ENCODE peak calls at places on chromosome 1, in ten cellular contexts. F is breast epithelium; Q is uterus; X is fibroblast of lung; R is testis; Y is DND-41; V is hepatocyte; K is CD8-positive, alpha-beta T cell; H is body of pancreas; P is left ventricle myocardium inferior. A is an unnamed sample.

GRCh38 chr1:181135462-181135781 is 46.9 kb downstream of the IER5 start:
- DNase-seq in F (no peak), Q (no peak), X (peak; percentile 56), R (no peak), Y (peak; percentile 53), V (no peak), K (no peak), H (no peak), P (no peak), A (no peak)

GRCh38 chr1:170664828-170665617 is 1.1 kb downstream of the PRRX1 start:
- DNase-seq in F (no peak), Q (peak; percentile 48), X (peak; percentile 74), R (peak; percentile 76), Y (no peak), V (peak; percentile 47), K (no peak), H (peak; percentile 47), P (peak; percentile 55), A (no peak)

GRCh38 chr1:185400057-185400456 is 83.0 kb upstream of the IVNS1ABP start:
- DNase-seq in F (no peak), Q (no peak), X (peak; percentile 76), R (no peak), Y (no peak), V (no peak), K (no peak), H (no peak), P (no peak), A (no peak)

GRCh38 chr1:16153999-16154673 is 1.7 kb downstream of the EPHA2 start:
- DNase-seq in F (no peak), Q (no peak), X (no peak), R (no peak), Y (no peak), V (no peak), K (no peak), H (no peak), P (no peak), A (no peak)

GRCh38 chr1:112735752-112736151 is 20.6 kb upstream of the PPM1J start:
- DNase-seq in F (no peak), Q (no peak), X (peak; percentile 41), R (no peak), Y (no peak), V (no peak), K (no peak), H (no peak), P (no peak), A (no peak)

GRCh38 chr1:77511440-77511840 is 171.0 kb downstream of the ZZZ3 start:
- DNase-seq in F (no peak), Q (no peak), X (peak; percentile 53), R (no peak), Y (no peak), V (no peak), K (no peak), H (no peak), P (no peak), A (no peak)

GRCh38 chr1:52523376-52523775 is 29.5 kb downstream of the TUT4 start:
- DNase-seq in F (no peak), Q (no peak), X (peak; percentile 33), R (no peak), Y (no peak), V (no peak), K (no peak), H (no peak), P (no peak), A (no peak)

GRCh38 chr1:236020359-236021000 is 44.4 kb downstream of the NID1 start:
- DNase-seq in F (no peak), Q (no peak), X (no peak), R (no peak), Y (no peak), V (no peak), K (no peak), H (no peak), P (no peak), A (no peak)

GRCh38 chr1:166272851-166273250 is 106.0 kb upstream of the FAM78B start:
- DNase-seq in F (no peak), Q (no peak), X (no peak), R (no peak), Y (no peak), V (no peak), K (no peak), H (no peak), P (no peak), A (no peak)

GRCh38 chr1:244230470-244230869 is 179.4 kb downstream of the ZBTB18 start:
- DNase-seq in F (no peak), Q (no peak), X (no peak), R (no peak), Y (no peak), V (no peak), K (no peak), H (no peak), P (no peak), A (no peak)

GRCh38 chr1:55428944-55429931 is 214.1 kb upstream of the USP24 start:
- DNase-seq in F (peak; percentile 19), Q (peak; percentile 24), X (peak; percentile 98), R (peak; percentile 49), Y (no peak), V (peak; percentile 91), K (no peak), H (peak; percentile 19), P (peak; percentile 24), A (peak; percentile 88)

GRCh38 chr1:32742132-32742947 is 39.8 kb upstream of the SYNC start:
- DNase-seq in F (peak; percentile 63), Q (peak; percentile 34), X (no peak), R (no peak), Y (no peak), V (peak; percentile 67), K (no peak), H (peak; percentile 70), P (no peak), A (no peak)

GRCh38 chr1:32743380-32744062 is 41.0 kb upstream of the SYNC start:
- DNase-seq in F (no peak), Q (no peak), X (no peak), R (no peak), Y (no peak), V (no peak), K (no peak), H (peak; percentile 59), P (no peak), A (no peak)

GRCh38 chr1:32741067-32741416 is 38.5 kb upstream of the SYNC start:
- DNase-seq in F (no peak), Q (no peak), X (no peak), R (no peak), Y (no peak), V (no peak), K (no peak), H (no peak), P (no peak), A (no peak)

GRCh38 chr1:32742956-32743355 is 40.4 kb upstream of the SYNC start:
- DNase-seq in F (no peak), Q (no peak), X (no peak), R (no peak), Y (no peak), V (peak; percentile 60), K (no peak), H (peak; percentile 40), P (no peak), A (no peak)

GRCh38 chr1:32741417-32742131 is 39.0 kb upstream of the SYNC start:
- DNase-seq in F (no peak), Q (peak; percentile 31), X (no peak), R (no peak), Y (no peak), V (peak; percentile 75), K (no peak), H (peak; percentile 50), P (no peak), A (no peak)
- TF ChIP-seq CTCF in F (no peak), Q (peak; percentile 55), X (peak; percentile 30), R (peak; percentile 43), Y (peak; percentile 20), V (peak; percentile 49), K (no peak), H (peak; percentile 18), P (peak; percentile 51), A (no peak)

DNA sequence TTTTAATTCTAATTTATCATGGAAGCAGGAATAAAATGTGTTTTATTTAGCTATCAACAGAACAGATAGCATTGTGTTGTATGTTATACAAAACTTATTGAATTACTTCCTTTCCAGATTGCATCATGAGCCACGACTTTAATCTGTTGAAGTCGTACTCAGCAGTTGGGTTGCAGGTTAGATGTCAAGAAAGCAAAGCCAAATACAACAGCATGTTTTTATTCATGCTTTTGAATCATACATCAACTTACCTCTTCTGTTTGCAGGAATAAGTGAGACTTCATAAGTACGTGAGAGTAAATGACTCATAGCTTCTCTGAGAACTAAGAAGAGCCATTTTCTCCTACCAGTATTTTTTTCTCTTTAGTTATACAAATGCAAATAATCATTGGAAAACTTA is 110.8 kb upstream of the ADGRL4 start:
- DNase-seq in F (no peak), Q (no peak), X (peak; percentile 35), R (no peak), Y (no peak), V (no peak), K (no peak), H (no peak), P (no peak), A (no peak)
- H3K9me3 ChIP-seq in F (no peaks in the 10 kb centered on the region), Q (no peaks in the 10 kb centered on the region), X (no peaks in the 10 kb centered on the region), R (no peaks in the 10 kb centered on the region), Y (no peaks in the 10 kb centered on the region), V (no peaks in the 10 kb centered on the region), K (no peaks in the 10 kb centered on the region), H (no peaks in the 10 kb centered on the region), P (no peaks in the 10 kb centered on the region), A (no peaks in the 10 kb centered on the region)

GRCh38 chr1:229271448-229272120 is 673 bp downstream of the RAB4A start:
- DNase-seq in F (no peak), Q (no peak), X (peak; percentile 43), R (peak; percentile 55), Y (peak; percentile 50), V (peak; percentile 59), K (peak; percentile 36), H (peak; percentile 54), P (peak; percentile 34), A (no peak)
- TF ChIP-seq CTCF in F (no peak), Q (no peak), X (no peak), R (no peak), Y (peak; percentile 3), V (peak; percentile 18), K (no peak), H (no peak), P (peak; percentile 22), A (no peak)

GRCh38 chr1:248625971-248626370 is 8.9 kb downstream of the OR2T11 start:
- DNase-seq in F (no peak), Q (no peak), X (no peak), R (no peak), Y (no peak), V (no peak), K (no peak), H (no peak), P (no peak), A (no peak)

GRCh38 chr1:248631354-248632041 is 3.4 kb downstream of the OR2T11 start:
- DNase-seq in F (no peak), Q (no peak), X (no peak), R (no peak), Y (no peak), V (no peak), K (no peak), H (no peak), P (no peak), A (no peak)

GRCh38 chr1:248625166-248625565 is 9.7 kb downstream of the OR2T11 start:
- DNase-seq in F (no peak), Q (no peak), X (no peak), R (no peak), Y (no peak), V (no peak), K (no peak), H (no peak), P (no peak), A (no peak)

GRCh38 chr1:248627971-248628844 is 6.7 kb downstream of the OR2T11 start:
- DNase-seq in F (no peak), Q (no peak), X (no peak), R (no peak), Y (no peak), V (no peak), K (no peak), H (no peak), P (no peak), A (no peak)

GRCh38 chr1:248630551-248630950 is 4.3 kb downstream of the OR2T11 start:
- DNase-seq in F (no peak), Q (no peak), X (no peak), R (no peak), Y (no peak), V (no peak), K (no peak), H (no peak), P (no peak), A (no peak)
- H3K9me3 ChIP-seq in F (no peaks in the 10 kb centered on the region), Q (no peaks in the 10 kb centered on the region), X (no peaks in the 10 kb centered on the region), R (no peaks in the 10 kb centered on the region), Y (no peaks in the 10 kb centered on the region), V (no peaks in the 10 kb centered on the region), K (no peaks in the 10 kb centered on the region), H (no peaks in the 10 kb centered on the region), P (no peaks in the 10 kb centered on the region), A (no peaks in the 10 kb centered on the region)